ENCODE peak calls at places on chromosomes 11 and 22, in seven cellular contexts. L is adrenal gland, Q is upper lobe of right lung, T is tibial artery, O is IMR-90, Z is A549, Y is heart right ventricle. F is an unnamed sample.

GRCh38 chr11:72969894-72970335 is 155.7 kb downstream of the ATG16L2 start:
- DNase-seq in L (no peak), Q (no peak), T (no peak), O (peak; percentile 88), Z (no peak), Y (no peak), F (peak; percentile 29)

GRCh38 chr11:69093106-69093505 is 44.4 kb downstream of the TPCN2 start:
- DNase-seq in L (no peak), Q (no peak), T (no peak), O (no peak), Z (no peak), Y (no peak), F (no peak)

GRCh38 chr22:26194313-26194712 is 25.1 kb downstream of the SEZ6L start:
- DNase-seq in L (no peak), Q (no peak), T (no peak), O (no peak), Z (no peak), Y (no peak), F (no peak)

GRCh38 chr11:118252688-118253087 is 523 bp upstream of the MPZL3 start:
- DNase-seq in L (no peak), Q (no peak), T (no peak), O (no peak), Z (no peak), Y (no peak), F (no peak)

GRCh38 chr11:117930668-117931330 is 1.6 kb upstream of the TMPRSS13 start:
- DNase-seq in L (no peak), Q (no peak), T (peak; percentile 35), O (no peak), Z (no peak), Y (no peak), F (peak; percentile 33)

GRCh38 chr11:55571828-55572227 is at the start of gene OR4C16:
- DNase-seq in L (no peak), Q (no peak), T (no peak), O (no peak), Z (no peak), Y (no peak), F (no peak)

GRCh38 chr22:43440556-43440955 is 28.7 kb downstream of the MPPED1 start:
- DNase-seq in L (no peak), Q (peak; percentile 58), T (no peak), O (no peak), Z (no peak), Y (no peak), F (no peak)

GRCh38 chr11:100612766-100613165 is 74.3 kb upstream of the ARHGAP42 start:
- DNase-seq in L (no peak), Q (no peak), T (no peak), O (no peak), Z (no peak), Y (no peak), F (no peak)

GRCh38 chr11:45885274-45885920 is at the start of gene MAPK8IP1:
- DNase-seq in L (peak; percentile 69), Q (no peak), T (no peak), O (no peak), Z (peak; percentile 27), Y (peak; percentile 55), F (peak; percentile 67)

GRCh38 chr11:2991477-2992233 is 474 bp downstream of the NAP1L4 start:
- DNase-seq in L (peak; percentile 59), Q (peak; percentile 89), T (no peak), O (peak; percentile 20), Z (peak; percentile 24), Y (no peak), F (no peak)

GRCh38 chr11:2993000-2993330 is 836 bp upstream of the NAP1L4 start:
- DNase-seq in L (no peak), Q (no peak), T (no peak), O (no peak), Z (no peak), Y (no peak), F (no peak)

GRCh38 chr11:2990617-2991476 is 1.3 kb downstream of the NAP1L4 start:
- DNase-seq in L (peak; percentile 21), Q (no peak), T (no peak), O (no peak), Z (peak; percentile 28), Y (no peak), F (peak; percentile 30)

GRCh38 chr11:2994336-2994730 is 2.2 kb upstream of the NAP1L4 start:
- DNase-seq in L (no peak), Q (no peak), T (no peak), O (no peak), Z (no peak), Y (no peak), F (no peak)

DNA sequence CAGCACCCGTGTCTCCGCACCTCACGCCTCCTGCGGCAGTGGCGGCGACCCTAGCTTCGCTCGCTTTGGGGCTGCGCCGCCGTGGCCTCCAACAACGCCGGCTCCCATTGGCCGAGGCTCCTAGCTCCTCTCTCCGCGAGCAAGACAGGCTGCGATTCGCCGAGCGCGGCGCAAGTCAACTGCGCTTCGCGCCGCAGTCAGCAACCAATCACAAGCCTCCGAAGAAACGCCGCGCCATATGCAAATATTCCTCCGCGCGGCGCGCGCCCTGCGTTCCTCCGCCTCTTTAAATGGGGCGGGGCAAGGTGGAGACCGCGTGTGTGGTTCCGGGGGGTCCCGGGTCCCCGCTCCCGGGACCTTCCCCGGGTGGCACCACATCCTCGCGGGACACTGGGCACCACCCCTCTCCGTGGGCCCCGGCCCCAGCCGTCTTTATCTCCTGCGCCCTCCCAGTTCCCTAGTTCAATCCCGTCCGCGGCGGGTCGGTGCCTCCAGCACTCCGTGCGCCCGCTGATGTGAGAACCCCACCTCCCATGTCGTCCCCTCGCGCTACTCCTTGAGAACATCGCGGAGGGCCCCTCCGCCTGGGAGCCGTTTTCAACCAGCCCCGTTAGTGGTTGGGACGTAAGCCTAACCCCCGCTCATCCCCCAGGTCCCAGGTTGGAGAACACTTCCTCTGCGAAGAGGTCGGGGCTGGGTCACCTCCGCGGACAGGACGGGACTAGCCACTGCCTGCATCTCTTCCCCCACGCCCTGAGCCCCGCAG is at the start of gene NAP1L4:
- DNase-seq in L (peak; percentile 97), Q (peak; percentile 99), T (peak; percentile 97), O (peak; percentile 95), Z (peak; percentile 98), Y (peak; percentile 97), F (peak; percentile 96)
- H3K4me1 ChIP-seq in L (peaks cover 43% of the 10 kb centered on the region), Q (peaks cover 42% of the 10 kb centered on the region), T (no peaks in the 10 kb centered on the region), O (peaks cover 10% of the 10 kb centered on the region), Z (peaks cover 32% of the 10 kb centered on the region), Y (peaks cover 45% of the 10 kb centered on the region), F (peaks cover 31% of the 10 kb centered on the region)

GRCh38 chr11:32576456-32576855 is 7.2 kb upstream of the EIF3M start:
- DNase-seq in L (no peak), Q (no peak), T (no peak), O (no peak), Z (no peak), Y (no peak), F (no peak)
- H3K4me3 ChIP-seq in L (no peak overlapping the region), Q (no peak overlapping the region), T (no peak overlapping the region), O (no peak overlapping the region), Z (no peak overlapping the region), Y (no peak overlapping the region), F (no peak overlapping the region)

GRCh38 chr22:32849501-32849900 is 48.0 kb downstream of the TIMP3 start:
- DNase-seq in L (no peak), Q (no peak), T (no peak), O (no peak), Z (no peak), Y (no peak), F (no peak)
- H3K27ac ChIP-seq in L (peak overlapping the region; percentile 82), Q (peak overlapping the region; percentile 78), T (peak overlapping the region; percentile 96), O (no peak overlapping the region), Z (no peak overlapping the region), Y (no peak overlapping the region), F (no peak overlapping the region)

GRCh38 chr22:45163417-45164216 is at the start of gene NUP50:
- DNase-seq in L (peak; percentile 97), Q (peak; percentile 98), T (peak; percentile 96), O (peak; percentile 96), Z (peak; percentile 94), Y (peak; percentile 97), F (peak; percentile 98)

GRCh38 chr22:45163074-45163416 is 680 bp upstream of the NUP50 start:
- DNase-seq in L (peak; percentile 58), Q (no peak), T (no peak), O (peak; percentile 54), Z (peak; percentile 32), Y (no peak), F (no peak)

GRCh38 chr22:45162531-45162930 is 1.2 kb upstream of the NUP50 start:
- DNase-seq in L (no peak), Q (no peak), T (no peak), O (no peak), Z (no peak), Y (no peak), F (no peak)

GRCh38 chr22:45157907-45158306 is 5.8 kb upstream of the NUP50 start:
- DNase-seq in L (peak; percentile 24), Q (no peak), T (no peak), O (no peak), Z (no peak), Y (no peak), F (no peak)

DNA sequence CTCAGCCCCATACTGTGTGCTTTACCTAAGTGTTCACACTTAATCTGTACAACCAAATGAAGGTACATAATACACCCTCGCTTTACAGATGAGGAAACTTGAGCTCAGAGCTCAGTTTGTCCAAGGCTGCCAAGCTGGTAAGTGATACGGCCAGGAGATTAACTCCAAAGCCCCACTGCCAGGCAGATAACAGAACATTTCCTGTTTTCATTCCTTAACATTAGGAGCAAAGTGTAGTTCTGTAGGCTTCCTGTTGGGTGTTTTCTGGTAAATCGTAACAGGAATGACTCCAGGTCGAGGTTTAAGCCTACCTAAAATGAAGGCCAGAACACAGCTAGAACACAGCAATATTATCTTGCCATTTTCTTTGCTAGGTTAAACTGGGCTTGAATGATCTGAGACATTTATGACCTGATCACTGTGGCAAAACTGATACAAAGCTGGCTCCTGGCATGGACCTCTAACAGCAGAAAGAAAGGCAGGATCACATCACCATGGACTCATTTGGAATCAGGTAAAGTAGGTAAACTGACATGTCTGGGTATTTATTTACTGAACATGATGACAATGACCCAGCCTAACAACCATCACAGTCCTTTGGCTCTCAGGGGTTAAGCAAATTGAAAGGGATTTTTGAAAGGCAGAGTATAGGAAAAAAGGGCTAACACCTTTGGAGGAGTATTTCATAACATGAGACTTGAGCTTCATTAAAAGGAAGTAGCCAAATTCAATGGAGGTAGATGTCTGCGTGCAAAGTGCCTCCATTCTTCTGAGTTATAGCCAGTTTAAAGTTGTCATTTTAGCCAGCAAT is 3.9 kb upstream of the NUP50 start:
- DNase-seq in L (peak; percentile 58), Q (no peak), T (no peak), O (peak; percentile 38), Z (peak; percentile 22), Y (no peak), F (no peak)
- H3K4me1 ChIP-seq in L (peaks cover 46% of the 10 kb centered on the region), Q (peaks cover 34% of the 10 kb centered on the region), T (no peaks in the 10 kb centered on the region), O (peaks cover 18% of the 10 kb centered on the region), Z (peaks cover 46% of the 10 kb centered on the region), Y (peaks cover 32% of the 10 kb centered on the region), F (peaks cover 38% of the 10 kb centered on the region)

GRCh38 chr22:49968313-49968830 is 7.8 kb downstream of the PIM3 start:
- DNase-seq in L (no peak), Q (peak; percentile 69), T (peak; percentile 63), O (no peak), Z (no peak), Y (peak; percentile 17), F (no peak)

GRCh38 chr22:49967333-49968241 is 7.0 kb downstream of the PIM3 start:
- DNase-seq in L (peak; percentile 95), Q (peak; percentile 83), T (peak; percentile 81), O (no peak), Z (no peak), Y (peak; percentile 59), F (peak; percentile 46)

GRCh38 chr22:49965291-49966040 is 4.9 kb downstream of the PIM3 start:
- DNase-seq in L (no peak), Q (peak; percentile 68), T (peak; percentile 67), O (no peak), Z (no peak), Y (peak; percentile 22), F (no peak)

GRCh38 chr22:49966041-49966715 is 5.6 kb downstream of the PIM3 start:
- DNase-seq in L (no peak), Q (peak; percentile 68), T (no peak), O (no peak), Z (no peak), Y (peak; percentile 9), F (no peak)

GRCh38 chr22:49966716-49967332 is 6.3 kb downstream of the PIM3 start:
- DNase-seq in L (peak; percentile 84), Q (peak; percentile 90), T (peak; percentile 75), O (no peak), Z (no peak), Y (peak; percentile 37), F (peak; percentile 16)
- H3K4me3 ChIP-seq in L (no peak overlapping the region), Q (peak overlapping the region; percentile 30), T (peak overlapping the region; percentile 27), O (no peak overlapping the region), Z (no peak overlapping the region), Y (peak overlapping the region; percentile 32), F (no peak overlapping the region)